ENCODE peak calls at places on chromosomes 13 and 19, in four cellular contexts. F is germinal center, I is RWPE1, N is A172. H is an unnamed sample.

GRCh38 chr19:33715462-33715861 is 81.2 kb upstream of the KCTD15 start:
- DNase-seq in F (no peak), I (no peak), N (no peak), H (no peak)

GRCh38 chr19:6070179-6071102 is 39.9 kb downstream of the RFX2 start:
- DNase-seq in F (no peak), I (no peak), N (no peak), H (no peak)

GRCh38 chr19:30309983-30310805 is 62.0 kb upstream of the ZNF536 start:
- DNase-seq in F (no peak), I (no peak), N (no peak), H (no peak)

GRCh38 chr19:413756-414420 is 4.9 kb upstream of the C2CD4C start:
- DNase-seq in F (no peak), I (no peak), N (no peak), H (no peak)

GRCh38 chr19:41128692-41129091 is 14.5 kb downstream of the CYP2F1 start:
- DNase-seq in F (no peak), I (no peak), N (no peak), H (no peak)

GRCh38 chr19:8151499-8152035 is 2.2 kb upstream of the FBN3 start:
- DNase-seq in F (peak), I (no peak), N (no peak), H (no peak)

GRCh38 chr13:99178636-99179035 is 22.0 kb upstream of the UBAC2 start:
- DNase-seq in F (peak), I (no peak), N (no peak), H (no peak)

GRCh38 chr19:7789447-7789846 is 26.4 kb downstream of the CLEC4M start:
- DNase-seq in F (peak), I (no peak), N (no peak), H (no peak)

GRCh38 chr19:35901854-35902661 is at the start of gene HCST:
- DNase-seq in F (peak), I (no peak), N (peak), H (no peak)

GRCh38 chr13:99199541-99200432 is 867 bp upstream of the UBAC2 start:
- DNase-seq in F (no peak), I (no peak), N (peak), H (no peak)

GRCh38 chr19:12733369-12733896 is 1.1 kb downstream of the TRIR start:
- DNase-seq in F (peak), I (peak), N (peak), H (no peak)

GRCh38 chr13:98977568-98978270 is at the start of gene DOCK9:
- DNase-seq in F (no peak), I (peak), N (peak), H (no peak)

GRCh38 chr13:67299731-67300130 is 69.6 kb upstream of the PCDH9 start:
- DNase-seq in F (no peak), I (no peak), N (no peak), H (no peak)

GRCh38 chr19:49637865-49638350 is 2.0 kb downstream of the RRAS start:
- DNase-seq in F (no peak), I (peak), N (peak), H (no peak)

GRCh38 chr13:31046711-31047279 is 114.3 kb downstream of the TEX26 start:
- DNase-seq in F (no peak), I (no peak), N (no peak), H (no peak)

GRCh38 chr19:19539738-19540703 is 2.0 kb downstream of the CILP2 start:
- DNase-seq in F (peak), I (peak), N (no peak), H (no peak)

GRCh38 chr13:71249031-71249430 is 618.0 kb downstream of the DACH1 start:
- DNase-seq in F (no peak), I (no peak), N (no peak), H (peak)

GRCh38 chr13:44128522-44128921 is 245.1 kb upstream of the SERP2 start:
- DNase-seq in F (no peak), I (no peak), N (peak), H (no peak)

GRCh38 chr13:25232937-25233515 is 54.3 kb downstream of the MTMR6 start:
- DNase-seq in F (peak), I (peak), N (peak), H (no peak)

GRCh38 chr19:20359933-20360720 is 193.1 kb downstream of the ZNF486 start:
- DNase-seq in F (no peak), I (no peak), N (no peak), H (no peak)

GRCh38 chr19:18833141-18833476 is 1.4 kb downstream of the UPF1 start:
- DNase-seq in F (no peak), I (no peak), N (no peak), H (no peak)

GRCh38 chr13:74217816-74218215 is 83.6 kb upstream of the KLF12 start:
- DNase-seq in F (no peak), I (no peak), N (no peak), H (no peak)

GRCh38 chr13:44364601-44365000 is 9.0 kb upstream of the SERP2 start:
- DNase-seq in F (no peak), I (peak), N (peak), H (peak)

GRCh38 chr19:48646912-48647216 is 877 bp upstream of the CA11 start:
- DNase-seq in F (no peak), I (no peak), N (no peak), H (no peak)

GRCh38 chr13:113670541-113670940 is 3.5 kb downstream of the GRK1 start:
- DNase-seq in F (no peak), I (no peak), N (no peak), H (no peak)

GRCh38 chr19:13016628-13017305 is 21.5 kb downstream of the NFIX start:
- DNase-seq in F (no peak), I (no peak), N (no peak), H (no peak)

GRCh38 chr19:35991731-35992450 is 3.1 kb upstream of the SDHAF1 start:
- DNase-seq in F (no peak), I (no peak), N (peak), H (no peak)

GRCh38 chr13:110817143-110817542 is 97.7 kb downstream of the ANKRD10 start:
- DNase-seq in F (no peak), I (no peak), N (no peak), H (no peak)

GRCh38 chr13:65926750-65927171 is 1303.4 kb downstream of the PCDH9 start:
- DNase-seq in F (no peak), I (no peak), N (no peak), H (no peak)

GRCh38 chr13:50745542-50745941 is 98.0 kb downstream of the DLEU7 start:
- DNase-seq in F (no peak), I (no peak), N (no peak), H (no peak)

GRCh38 chr13:48483589-48483988 is 49.3 kb downstream of the RCBTB2 start:
- DNase-seq in F (no peak), I (no peak), N (no peak), H (no peak)

GRCh38 chr19:12939908-12940533 is 1.6 kb downstream of the CALR start:
- DNase-seq in F (no peak), I (no peak), N (no peak), H (no peak)

GRCh38 chr19:32652893-32653625 is 21.9 kb downstream of the ANKRD27 start:
- DNase-seq in F (no peak), I (no peak), N (peak), H (no peak)

GRCh38 chr19:4288091-4288777 is 9.2 kb downstream of the SHD start:
- DNase-seq in F (no peak), I (peak), N (peak), H (no peak)

GRCh38 chr19:18097993-18098890 is 664 bp downstream of the MAST3 start:
- DNase-seq in F (no peak), I (no peak), N (no peak), H (no peak)